ENCODE peak calls at places on chromosomes 13 and 19, in four cellular contexts. D is bronchial epithelial cell, J is HFF-Myc, N is thoracic aorta. Z is an unnamed sample.

GRCh38 chr19:57850553-57851017 is 926 bp downstream of the ZNF587 start:
- DNase-seq in D (peak; percentile 85), J (peak; percentile 39), N (no peak), Z (peak; percentile 21)

GRCh38 chr19:2253106-2254051 is 2.8 kb downstream of the JSRP1 start:
- DNase-seq in D (no peak), J (no peak), N (no peak), Z (no peak)

GRCh38 chr13:45623516-45624090 is 8.1 kb upstream of the ERICH6B start:
- DNase-seq in D (peak; percentile 30), J (no peak), N (no peak), Z (peak; percentile 40)

GRCh38 chr13:26971990-26972888 is 199.4 kb downstream of the USP12 start:
- DNase-seq in D (peak; percentile 25), J (no peak), N (no peak), Z (peak; percentile 31)

GRCh38 chr13:30486230-30487074 is 20.7 kb upstream of the HMGB1 start:
- DNase-seq in D (peak; percentile 66), J (no peak), N (no peak), Z (no peak)

GRCh38 chr13:94534171-94534570 is 54.7 kb upstream of the DCT start:
- DNase-seq in D (peak; percentile 21), J (no peak), N (no peak), Z (no peak)

GRCh38 chr13:75255653-75256052 is 226.3 kb downstream of the TBC1D4 start:
- DNase-seq in D (peak; percentile 32), J (no peak), N (no peak), Z (no peak)

GRCh38 chr13:49938274-49938673 is 2.1 kb upstream of the SPRYD7 start:
- DNase-seq in D (no peak), J (no peak), N (no peak), Z (no peak)

GRCh38 chr19:44876930-44877530 is 14.0 kb upstream of the TOMM40 start:
- DNase-seq in D (no peak), J (no peak), N (no peak), Z (no peak)

GRCh38 chr13:34161829-34162544 is 344.0 kb downstream of the RFC3 start:
- DNase-seq in D (peak; percentile 95), J (peak; percentile 40), N (no peak), Z (peak; percentile 36)

GRCh38 chr13:97367427-97367826 is 66.5 kb upstream of the RAP2A start:
- DNase-seq in D (no peak), J (peak; percentile 29), N (no peak), Z (peak; percentile 18)

GRCh38 chr13:100511422-100511821 is 77.2 kb downstream of the GGACT start:
- DNase-seq in D (no peak), J (no peak), N (no peak), Z (no peak)

GRCh38 chr13:51605698-51606097 is 21.4 kb downstream of the WDFY2 start:
- DNase-seq in D (no peak), J (no peak), N (no peak), Z (no peak)

GRCh38 chr19:31553112-31553843 is 204.0 kb upstream of the TSHZ3 start:
- DNase-seq in D (no peak), J (no peak), N (no peak), Z (no peak)

GRCh38 chr19:1837222-1837565 is 11.1 kb downstream of the REXO1 start:
- DNase-seq in D (no peak), J (no peak), N (no peak), Z (no peak)

GRCh38 chr19:53942001-53942786 is 20.5 kb upstream of the CACNG8 start:
- DNase-seq in D (no peak), J (no peak), N (no peak), Z (no peak)

GRCh38 chr19:45218887-45219780 is 26.1 kb downstream of the EXOC3L2 start:
- DNase-seq in D (no peak), J (no peak), N (no peak), Z (no peak)

GRCh38 chr19:12015753-12016116 is 19.7 kb downstream of the ZNF433 start:
- DNase-seq in D (no peak), J (no peak), N (no peak), Z (no peak)

GRCh38 chr13:46726347-46726746 is 70.6 kb downstream of the ESD start:
- DNase-seq in D (no peak), J (no peak), N (no peak), Z (no peak)

GRCh38 chr13:46731535-46731934 is 65.4 kb downstream of the ESD start:
- DNase-seq in D (no peak), J (no peak), N (no peak), Z (no peak)

GRCh38 chr13:46728777-46729176 is 68.2 kb downstream of the ESD start:
- DNase-seq in D (peak; percentile 14), J (no peak), N (no peak), Z (peak; percentile 25)
- TF ChIP-seq CTCF in D (peak; percentile 21), J (peak; percentile 31), N (no peak), Z (peak; percentile 6)

GRCh38 chr13:42769650-42770049 is 11.7 kb upstream of the FAM216B start:
- DNase-seq in D (no peak), J (no peak), N (no peak), Z (peak; percentile 27)
- TF ChIP-seq CTCF in D (no peak), J (peak; percentile 7), N (no peak), Z (no peak)

DNA sequence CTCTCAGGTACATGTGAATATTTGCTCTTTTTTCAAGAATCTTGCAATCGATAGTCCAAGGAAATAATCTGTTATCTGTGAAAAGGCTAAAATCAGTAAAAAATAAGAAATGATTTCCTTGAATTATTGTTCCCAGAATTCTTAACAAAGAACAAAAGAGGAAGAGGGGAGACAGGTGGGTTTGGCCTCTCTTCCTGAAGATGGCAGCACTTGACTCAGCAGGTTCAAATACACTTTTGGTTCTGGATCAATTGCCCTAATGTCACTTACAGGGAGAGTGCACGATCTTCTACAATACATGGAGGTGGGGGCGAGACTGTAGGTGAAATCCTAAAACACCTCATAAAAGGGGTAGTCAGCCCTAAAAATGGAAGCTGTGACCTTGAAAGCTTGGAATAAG is 358.7 kb downstream of the IRS2 start:
- DNase-seq in D (no peak), J (no peak), N (no peak), Z (no peak)
- TF ChIP-seq CTCF in D (no peak), J (no peak), N (no peak), Z (no peak)

DNA sequence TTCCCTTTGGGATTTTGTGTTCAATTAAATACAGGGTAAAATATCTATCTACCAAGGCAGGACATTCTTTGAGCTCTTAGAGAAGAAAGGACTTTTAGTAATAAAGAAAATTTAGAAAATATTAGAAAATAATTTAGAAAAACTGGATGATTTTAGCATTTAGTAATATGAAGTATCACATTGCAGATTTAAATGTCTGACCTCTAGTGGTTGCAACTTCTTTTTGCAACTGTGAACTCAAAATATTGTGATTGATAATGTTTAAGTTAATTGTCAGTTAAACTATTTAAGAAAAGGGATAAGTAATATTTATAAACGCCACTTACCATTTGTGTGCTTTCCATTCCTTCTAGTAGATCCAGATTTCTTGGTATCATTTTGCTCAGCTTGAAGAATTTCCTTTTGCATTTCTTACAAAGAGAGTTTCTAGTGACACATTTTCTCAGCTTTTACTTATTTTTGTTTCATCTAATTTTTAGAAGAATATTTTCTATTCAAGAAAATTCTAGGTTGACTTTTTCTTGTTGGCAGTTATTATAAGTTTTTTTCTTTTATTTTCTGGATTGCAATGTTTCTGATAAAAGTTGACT is 10.3 kb upstream of the POSTN start:
- DNase-seq in D (peak; percentile 22), J (no peak), N (no peak), Z (peak; percentile 11)
- TF ChIP-seq CTCF in D (peak; percentile 11), J (peak; percentile 28), N (no peak), Z (peak; percentile 46)

DNA sequence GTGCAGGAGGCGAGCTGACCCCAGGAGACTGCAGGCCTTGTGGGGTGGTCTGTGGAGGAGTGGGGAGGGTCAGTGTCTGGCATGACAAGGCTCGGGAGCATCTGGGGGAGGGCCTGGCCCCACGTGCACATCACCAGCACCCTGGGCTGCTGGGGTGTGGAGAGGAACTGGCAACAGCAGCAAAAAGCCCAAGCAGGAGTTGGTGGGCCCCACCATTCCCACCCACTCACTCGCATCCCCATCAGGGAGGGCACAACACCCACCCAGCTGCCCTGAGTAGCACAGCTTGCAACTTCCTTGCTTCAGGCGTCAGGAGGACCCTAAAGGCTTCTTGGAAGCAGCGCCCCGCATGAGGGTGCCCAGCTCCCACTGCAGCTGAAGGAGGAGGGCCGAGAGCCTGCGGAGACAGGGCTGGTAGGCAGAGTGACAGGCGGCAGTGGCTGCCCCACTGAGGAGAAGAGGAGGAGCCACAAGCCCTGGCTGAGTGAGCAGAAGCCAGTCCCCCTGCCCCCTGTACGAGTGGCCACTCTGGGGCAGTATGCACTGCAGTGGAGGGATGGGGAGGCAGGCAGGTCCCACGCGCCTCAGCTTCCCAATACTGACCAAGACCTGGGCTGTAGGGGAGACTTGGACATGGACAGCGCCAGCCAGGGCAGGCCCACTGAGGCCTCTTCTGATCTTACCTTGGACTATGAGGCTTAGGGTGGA is 26.5 kb downstream of the ELL start:
- DNase-seq in D (no peak), J (no peak), N (no peak), Z (no peak)
- TF ChIP-seq CTCF in D (no peak), J (no peak), N (no peak), Z (no peak)

DNA sequence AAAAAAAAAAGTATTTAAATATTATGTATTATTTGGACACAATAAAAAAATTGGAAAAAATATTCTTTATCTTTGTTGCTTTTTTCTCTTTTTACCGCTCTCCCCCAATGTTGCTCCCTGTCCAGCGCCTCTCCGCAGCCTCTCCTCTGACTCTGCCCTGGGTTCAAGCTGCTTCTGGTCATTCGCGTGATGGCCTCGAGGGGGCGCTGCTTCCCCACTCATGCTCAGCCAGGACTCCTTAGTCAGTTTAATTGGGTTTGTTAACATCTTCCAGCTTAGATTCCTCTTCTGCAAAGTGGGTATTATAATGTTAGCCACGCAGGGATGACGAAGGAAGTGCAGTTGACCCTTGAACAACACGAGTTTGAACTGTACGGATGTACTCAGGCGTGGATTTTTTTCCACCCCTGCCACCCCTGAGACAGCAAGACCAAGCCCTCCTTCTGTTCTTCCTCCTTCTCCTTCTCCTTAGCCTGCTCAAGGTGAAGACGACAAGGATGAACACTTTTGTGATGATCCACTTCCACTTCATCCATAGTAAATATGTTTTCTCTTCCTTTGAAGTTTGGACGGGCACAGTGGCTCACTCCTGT is 4.8 kb upstream of the NWD1 start:
- DNase-seq in D (peak; percentile 40), J (peak; percentile 27), N (no peak), Z (peak; percentile 76)
- TF ChIP-seq CTCF in D (peak; percentile 89), J (peak; percentile 91), N (peak; percentile 75), Z (peak; percentile 98)

Z was measured in MCF 10A.